ENCODE peak calls at places on chromosomes 5 and 9, in five cellular contexts. M is heart left ventricle, N is left lung, F is Peyer's patch, Q is adrenal gland. I is an unnamed sample.

GRCh38 chr5:68964679-68965078 is 129.1 kb upstream of the SLC30A5 start:
- DNase-seq in M (no peak), N (no peak), F (no peak), Q (no peak), I (no peak)

GRCh38 chr9:77000330-77000729 is 19.1 kb upstream of the FOXB2 start:
- DNase-seq in M (no peak), N (no peak), F (no peak), Q (no peak), I (no peak)

GRCh38 chr5:87300744-87301143 is 33.1 kb downstream of the RASA1 start:
- DNase-seq in M (no peak), N (no peak), F (no peak), Q (peak; percentile 38), I (peak; percentile 78)

GRCh38 chr5:126499742-126500396 is 76.7 kb downstream of the GRAMD2B start:
- DNase-seq in M (no peak), N (no peak), F (no peak), Q (no peak), I (no peak)

GRCh38 chr5:81631124-81631523 is 119.8 kb downstream of the SSBP2 start:
- DNase-seq in M (no peak), N (no peak), F (peak; percentile 52), Q (no peak), I (no peak)

GRCh38 chr5:109483395-109483974 is 73.7 kb upstream of the PJA2 start:
- DNase-seq in M (no peak), N (no peak), F (no peak), Q (no peak), I (no peak)

GRCh38 chr5:56986631-56986957 is 34.7 kb upstream of the MIER3 start:
- DNase-seq in M (no peak), N (no peak), F (no peak), Q (no peak), I (no peak)

GRCh38 chr9:16458696-16459420 is 411.6 kb downstream of the BNC2 start:
- DNase-seq in M (no peak), N (no peak), F (no peak), Q (no peak), I (no peak)

GRCh38 chr5:78760411-78761169 is 112.0 kb upstream of the LHFPL2 start:
- DNase-seq in M (no peak), N (no peak), F (no peak), Q (no peak), I (no peak)

GRCh38 chr5:125311743-125312142 is 565.3 kb upstream of the ZNF608 start:
- DNase-seq in M (no peak), N (no peak), F (no peak), Q (no peak), I (no peak)

GRCh38 chr9:21082671-21083070 is 4.9 kb upstream of the IFNB1 start:
- DNase-seq in M (no peak), N (no peak), F (no peak), Q (no peak), I (no peak)

GRCh38 chr5:122661496-122662180 is 113.2 kb upstream of the SNX2 start:
- DNase-seq in M (no peak), N (no peak), F (no peak), Q (no peak), I (no peak)

GRCh38 chr5:76542887-76543690 is 80.1 kb downstream of the F2RL2 start:
- DNase-seq in M (no peak), N (peak; percentile 47), F (peak; percentile 73), Q (no peak), I (no peak)

GRCh38 chr5:179553875-179554274 is 3.5 kb downstream of the RUFY1 start:
- DNase-seq in M (no peak), N (peak; percentile 36), F (peak; percentile 55), Q (peak; percentile 58), I (no peak)

GRCh38 chr9:130972277-130972956 is 33.4 kb upstream of the FIBCD1 start:
- DNase-seq in M (peak; percentile 24), N (no peak), F (no peak), Q (no peak), I (no peak)

GRCh38 chr9:121303456-121304451 is 35.8 kb downstream of the GSN start:
- DNase-seq in M (no peak), N (peak; percentile 62), F (peak; percentile 83), Q (no peak), I (no peak)
- H3K4me1 ChIP-seq in M (peaks cover 74% of the 10 kb centered on the region), N (peaks cover 5% of the 10 kb centered on the region), F (peaks cover 55% of the 10 kb centered on the region), Q (peaks cover 16% of the 10 kb centered on the region), I (peaks cover 2% of the 10 kb centered on the region)

DNA sequence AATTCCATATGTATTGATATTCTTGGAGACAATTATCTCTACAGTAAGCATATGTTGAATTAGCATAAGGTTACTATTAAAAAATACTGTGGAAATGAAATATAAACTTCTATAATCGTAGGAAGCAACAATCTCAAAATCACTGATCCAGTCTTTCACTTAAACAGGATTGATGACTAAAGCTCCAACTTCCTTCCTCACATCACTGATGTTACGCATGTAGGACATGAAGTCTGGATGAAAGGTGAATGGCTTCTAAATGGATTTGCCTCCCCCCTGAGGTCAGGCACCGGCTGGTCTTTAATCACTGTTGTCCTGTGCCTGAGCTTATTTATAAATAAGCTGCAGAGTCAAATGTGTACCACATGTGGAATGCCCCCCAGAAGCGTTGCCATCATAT is 157.1 kb upstream of the NFIB start:
- DNase-seq in M (no peak), N (no peak), F (no peak), Q (no peak), I (no peak)
- TF ChIP-seq CTCF in M (no peak), N (no peak), F (no peak), Q (no peak), I (no peak)

GRCh38 chr5:132500244-132500930 is 9.8 kb upstream of the IRF1 start:
- DNase-seq in M (no peak), N (no peak), F (no peak), Q (no peak), I (no peak)

GRCh38 chr5:132499440-132500243 is 9.1 kb upstream of the IRF1 start:
- DNase-seq in M (no peak), N (no peak), F (no peak), Q (no peak), I (no peak)

GRCh38 chr5:132498152-132498551 is 7.6 kb upstream of the IRF1 start:
- DNase-seq in M (no peak), N (no peak), F (peak; percentile 65), Q (no peak), I (peak; percentile 84)

GRCh38 chr5:132497488-132497997 is 7.0 kb upstream of the IRF1 start:
- DNase-seq in M (peak; percentile 87), N (peak; percentile 67), F (peak; percentile 77), Q (no peak), I (peak; percentile 95)

DNA sequence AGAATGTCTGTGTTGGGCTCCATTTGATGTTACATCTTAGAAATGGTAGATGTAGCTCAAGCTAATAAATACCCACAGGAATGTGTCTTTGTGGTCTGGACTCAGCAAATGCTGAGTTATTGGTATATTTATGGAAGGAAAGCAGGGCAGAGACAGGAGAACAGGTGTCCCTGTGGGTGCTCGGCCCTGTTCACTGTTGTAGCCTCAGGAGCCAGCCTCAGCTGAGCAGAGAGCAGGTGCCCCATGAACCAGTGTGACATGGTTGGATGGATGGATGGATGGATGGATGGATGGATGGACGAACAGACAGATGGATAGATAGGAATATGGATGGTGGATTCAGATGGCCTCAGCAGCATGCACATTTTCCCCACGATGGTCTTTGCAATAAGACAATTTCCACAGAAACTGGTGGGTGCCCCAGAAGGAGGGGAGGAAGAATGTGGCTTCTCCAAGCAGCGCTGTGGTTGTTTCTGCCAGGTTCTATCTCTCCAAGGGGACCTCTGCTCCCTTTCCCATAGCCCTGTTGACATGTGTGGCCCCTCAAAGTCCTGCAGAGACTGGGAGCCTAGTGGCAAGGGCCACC is 8.2 kb upstream of the IRF1 start:
- DNase-seq in M (no peak), N (no peak), F (no peak), Q (no peak), I (no peak)
- H3K4me1 ChIP-seq in M (peaks cover 62% of the 10 kb centered on the region), N (peaks cover 17% of the 10 kb centered on the region), F (peaks cover 69% of the 10 kb centered on the region), Q (peaks cover 11% of the 10 kb centered on the region), I (peaks cover 25% of the 10 kb centered on the region)

DNA sequence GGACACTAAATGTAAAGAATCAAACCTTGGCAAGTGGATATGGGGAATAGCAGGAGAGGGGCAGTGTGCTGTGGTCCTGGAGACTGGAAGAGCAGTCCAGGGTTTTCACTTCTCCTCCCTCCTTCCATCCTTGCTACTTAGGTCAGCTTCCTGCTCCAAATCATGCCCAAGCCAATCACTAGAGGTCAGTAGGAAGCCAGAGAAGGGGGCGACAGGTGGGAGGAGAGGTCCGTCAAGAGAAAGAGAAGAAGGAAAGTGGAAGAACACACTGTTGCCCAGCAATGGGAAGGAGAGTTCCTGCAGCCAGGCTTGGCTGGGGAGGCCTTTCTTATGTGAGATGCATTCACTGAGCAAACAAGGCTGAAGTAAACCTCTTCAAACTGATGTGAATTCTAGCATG is 289.6 kb downstream of the DTWD2 start:
- DNase-seq in M (no peak), N (no peak), F (no peak), Q (no peak), I (no peak)
- TF ChIP-seq CTCF in M (no peak), N (no peak), F (no peak), Q (no peak), I (no peak)

GRCh38 chr5:151683444-151683843 is 3.3 kb downstream of the SPARC start:
- DNase-seq in M (no peak), N (no peak), F (no peak), Q (no peak), I (no peak)
- H3K4me1 ChIP-seq in M (peaks cover 63% of the 10 kb centered on the region), N (peaks cover 38% of the 10 kb centered on the region), F (peaks cover 13% of the 10 kb centered on the region), Q (peaks cover 71% of the 10 kb centered on the region), I (peaks cover 24% of the 10 kb centered on the region)

GRCh38 chr9:107090218-107090617 is 192.9 kb upstream of the RAD23B start:
- DNase-seq in M (no peak), N (no peak), F (no peak), Q (no peak), I (no peak)

GRCh38 chr9:107086460-107086859 is 196.6 kb upstream of the RAD23B start:
- DNase-seq in M (no peak), N (no peak), F (no peak), Q (no peak), I (no peak)

DNA sequence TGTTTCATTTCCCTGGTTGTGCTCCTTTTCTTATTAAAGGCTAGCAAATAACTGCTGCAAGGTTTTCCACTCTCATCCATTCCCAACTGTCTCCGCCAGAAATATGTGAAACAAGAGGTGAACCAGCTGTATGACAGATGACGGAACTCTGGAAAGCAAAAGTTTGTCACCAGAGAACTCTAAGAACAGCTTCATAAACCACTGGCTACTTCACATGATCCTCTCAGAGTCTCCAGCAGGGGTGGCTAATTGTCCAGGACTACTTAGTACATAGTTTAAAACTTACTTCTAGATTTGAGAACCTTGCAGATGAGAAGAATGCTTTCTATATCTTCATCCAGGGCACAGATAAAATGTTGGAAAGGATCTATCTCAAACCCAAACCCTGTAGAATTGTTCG is 195.8 kb upstream of the RAD23B start:
- DNase-seq in M (no peak), N (no peak), F (no peak), Q (no peak), I (no peak)
- TF ChIP-seq CTCF in M (no peak), N (no peak), F (no peak), Q (no peak), I (no peak)